ENCODE peak calls at places on chromosomes 12 and 14, in seven cellular contexts. One of them, this sample, is unnamed.

GRCh38 chr12:57591567-57592325 is 754 bp downstream of the PIP4K2C start:
- DNase-seq in HFF-Myc: no peak
- DNase-seq in B cell: no peak
- DNase-seq in GM10248: no peak
- DNase-seq in cardiac muscle cell: no peak
- DNase-seq in HCT116: no peak
- DNase-seq in progenitor cell of endocrine pancreas: no peak
- DNase-seq in this sample: no peak

GRCh38 chr12:77166711-77167110 is 101.3 kb upstream of the E2F7 start:
- DNase-seq in HFF-Myc: no peak
- DNase-seq in B cell: no peak
- DNase-seq in GM10248: no peak
- DNase-seq in cardiac muscle cell: no peak
- DNase-seq in HCT116: no peak
- DNase-seq in progenitor cell of endocrine pancreas: no peak
- DNase-seq in this sample: no peak

GRCh38 chr12:113397497-113398197 is 6.0 kb downstream of the SDS start:
- DNase-seq in HFF-Myc: no peak
- DNase-seq in B cell: no peak
- DNase-seq in GM10248: no peak
- DNase-seq in cardiac muscle cell: no peak
- DNase-seq in HCT116: no peak
- DNase-seq in progenitor cell of endocrine pancreas: no peak
- DNase-seq in this sample: no peak

GRCh38 chr12:28222081-28222700 is 31.9 kb downstream of the CCDC91 start:
- DNase-seq in HFF-Myc: no peak
- DNase-seq in B cell: no peak
- DNase-seq in GM10248: no peak
- DNase-seq in cardiac muscle cell: no peak
- DNase-seq in HCT116: no peak
- DNase-seq in progenitor cell of endocrine pancreas: no peak
- DNase-seq in this sample: no peak

GRCh38 chr14:98761993-98762392 is 510.0 kb downstream of the BCL11B start:
- DNase-seq in HFF-Myc: no peak
- DNase-seq in B cell: no peak
- DNase-seq in GM10248: no peak
- DNase-seq in cardiac muscle cell: no peak
- DNase-seq in HCT116: no peak
- DNase-seq in progenitor cell of endocrine pancreas: no peak
- DNase-seq in this sample: no peak

GRCh38 chr12:66679441-66680069 is 679 bp upstream of the GRIP1 start:
- DNase-seq in HFF-Myc: no peak
- DNase-seq in B cell: no peak
- DNase-seq in GM10248: no peak
- DNase-seq in cardiac muscle cell: no peak
- DNase-seq in HCT116: no peak
- DNase-seq in progenitor cell of endocrine pancreas: no peak
- DNase-seq in this sample: no peak

GRCh38 chr12:125065753-125066570 is 727 bp downstream of the AACS start:
- DNase-seq in HFF-Myc: no peak
- DNase-seq in B cell: no peak
- DNase-seq in GM10248: no peak
- DNase-seq in cardiac muscle cell: no peak
- DNase-seq in HCT116: no peak
- DNase-seq in progenitor cell of endocrine pancreas: no peak
- DNase-seq in this sample: no peak

GRCh38 chr14:106174206-106174605 is 647.8 kb downstream of the TMEM121 start:
- DNase-seq in HFF-Myc: no peak
- DNase-seq in B cell: no peak
- DNase-seq in GM10248: no peak
- DNase-seq in cardiac muscle cell: no peak
- DNase-seq in HCT116: no peak
- DNase-seq in progenitor cell of endocrine pancreas: no peak
- DNase-seq in this sample: no peak

GRCh38 chr14:36522972-36523685 is 3.1 kb upstream of the NKX2-1 start:
- DNase-seq in HFF-Myc: no peak
- DNase-seq in B cell: no peak
- DNase-seq in GM10248: peak
- DNase-seq in cardiac muscle cell: no peak
- DNase-seq in HCT116: no peak
- DNase-seq in progenitor cell of endocrine pancreas: no peak
- DNase-seq in this sample: no peak

GRCh38 chr14:38389666-38390065 is 133.8 kb upstream of the CLEC14A start:
- DNase-seq in HFF-Myc: peak
- DNase-seq in B cell: no peak
- DNase-seq in GM10248: no peak
- DNase-seq in cardiac muscle cell: no peak
- DNase-seq in HCT116: no peak
- DNase-seq in progenitor cell of endocrine pancreas: no peak
- DNase-seq in this sample: no peak

GRCh38 chr12:53324113-53324778 is 2.8 kb upstream of the AAAS start:
- DNase-seq in HFF-Myc: no peak
- DNase-seq in B cell: peak
- DNase-seq in GM10248: peak
- DNase-seq in cardiac muscle cell: no peak
- DNase-seq in HCT116: no peak
- DNase-seq in progenitor cell of endocrine pancreas: no peak
- DNase-seq in this sample: peak

GRCh38 chr14:66066991-66067788 is 419.0 kb upstream of the CCDC196 start:
- DNase-seq in HFF-Myc: no peak
- DNase-seq in B cell: no peak
- DNase-seq in GM10248: no peak
- DNase-seq in cardiac muscle cell: peak
- DNase-seq in HCT116: no peak
- DNase-seq in progenitor cell of endocrine pancreas: no peak
- DNase-seq in this sample: no peak

GRCh38 chr12:83414981-83415380 is 728.3 kb downstream of the TMTC2 start:
- DNase-seq in HFF-Myc: no peak
- DNase-seq in B cell: no peak
- DNase-seq in GM10248: no peak
- DNase-seq in cardiac muscle cell: no peak
- DNase-seq in HCT116: no peak
- DNase-seq in progenitor cell of endocrine pancreas: no peak
- DNase-seq in this sample: no peak

GRCh38 chr12:17214910-17215309 is 608.9 kb upstream of the LMO3 start:
- DNase-seq in HFF-Myc: no peak
- DNase-seq in B cell: no peak
- DNase-seq in GM10248: no peak
- DNase-seq in cardiac muscle cell: no peak
- DNase-seq in HCT116: no peak
- DNase-seq in progenitor cell of endocrine pancreas: no peak
- DNase-seq in this sample: no peak

GRCh38 chr12:49293056-49293956 is 1.6 kb upstream of the PRPH start:
- DNase-seq in HFF-Myc: no peak
- DNase-seq in B cell: no peak
- DNase-seq in GM10248: no peak
- DNase-seq in cardiac muscle cell: peak
- DNase-seq in HCT116: no peak
- DNase-seq in progenitor cell of endocrine pancreas: no peak
- DNase-seq in this sample: no peak

GRCh38 chr12:126567016-126567415 is 1501.8 kb downstream of the AACS start:
- DNase-seq in HFF-Myc: no peak
- DNase-seq in B cell: no peak
- DNase-seq in GM10248: no peak
- DNase-seq in cardiac muscle cell: no peak
- DNase-seq in HCT116: no peak
- DNase-seq in progenitor cell of endocrine pancreas: no peak
- DNase-seq in this sample: no peak

GRCh38 chr14:73824536-73824935 is 27.1 kb upstream of the PTGR2 start:
- DNase-seq in HFF-Myc: no peak
- DNase-seq in B cell: no peak
- DNase-seq in GM10248: no peak
- DNase-seq in cardiac muscle cell: no peak
- DNase-seq in HCT116: no peak
- DNase-seq in progenitor cell of endocrine pancreas: no peak
- DNase-seq in this sample: no peak

GRCh38 chr12:103745962-103746361 is 95.1 kb downstream of the NT5DC3 start:
- DNase-seq in HFF-Myc: no peak
- DNase-seq in B cell: no peak
- DNase-seq in GM10248: no peak
- DNase-seq in cardiac muscle cell: peak
- DNase-seq in HCT116: peak
- DNase-seq in progenitor cell of endocrine pancreas: no peak
- DNase-seq in this sample: no peak

GRCh38 chr12:5500326-5500659 is 68.4 kb downstream of the NTF3 start:
- DNase-seq in HFF-Myc: no peak
- DNase-seq in B cell: no peak
- DNase-seq in GM10248: no peak
- DNase-seq in cardiac muscle cell: no peak
- DNase-seq in HCT116: no peak
- DNase-seq in progenitor cell of endocrine pancreas: no peak
- DNase-seq in this sample: no peak

GRCh38 chr12:27571463-27571862 is 47.5 kb downstream of the PPFIBP1 start:
- DNase-seq in HFF-Myc: no peak
- DNase-seq in B cell: no peak
- DNase-seq in GM10248: no peak
- DNase-seq in cardiac muscle cell: peak
- DNase-seq in HCT116: no peak
- DNase-seq in progenitor cell of endocrine pancreas: no peak
- DNase-seq in this sample: no peak

GRCh38 chr12:33488036-33488435 is 48.4 kb upstream of the SYT10 start:
- DNase-seq in HFF-Myc: no peak
- DNase-seq in B cell: no peak
- DNase-seq in GM10248: no peak
- DNase-seq in cardiac muscle cell: no peak
- DNase-seq in HCT116: no peak
- DNase-seq in progenitor cell of endocrine pancreas: no peak
- DNase-seq in this sample: no peak

GRCh38 chr14:71105177-71105576 is 197.9 kb downstream of the PCNX1 start:
- DNase-seq in HFF-Myc: no peak
- DNase-seq in B cell: no peak
- DNase-seq in GM10248: no peak
- DNase-seq in cardiac muscle cell: no peak
- DNase-seq in HCT116: no peak
- DNase-seq in progenitor cell of endocrine pancreas: no peak
- DNase-seq in this sample: no peak

GRCh38 chr12:98736352-98737326 is 91.5 kb downstream of the APAF1 start:
- DNase-seq in HFF-Myc: no peak
- DNase-seq in B cell: no peak
- DNase-seq in GM10248: no peak
- DNase-seq in cardiac muscle cell: no peak
- DNase-seq in HCT116: no peak
- DNase-seq in progenitor cell of endocrine pancreas: no peak
- DNase-seq in this sample: no peak

DNA sequence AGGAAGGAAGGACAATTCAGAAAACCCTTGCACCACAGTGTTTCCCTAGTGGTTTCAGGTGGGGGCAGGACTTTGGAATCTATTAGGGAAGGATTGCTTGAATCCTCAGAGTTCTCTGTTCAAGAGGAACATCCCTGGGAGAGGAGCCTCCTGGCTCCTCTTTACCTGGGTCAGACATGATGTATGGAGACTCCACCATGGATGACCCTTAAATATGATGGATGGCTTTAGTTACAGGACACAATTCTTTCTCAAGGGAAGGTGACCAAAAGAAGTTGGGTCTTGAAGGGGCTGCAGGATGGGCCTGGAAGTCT is 396.6 kb downstream of the NRXN3 start:
- DNase-seq in HFF-Myc: no peak
- DNase-seq in B cell: no peak
- DNase-seq in GM10248: no peak
- DNase-seq in cardiac muscle cell: no peak
- DNase-seq in HCT116: no peak
- DNase-seq in progenitor cell of endocrine pancreas: no peak
- DNase-seq in this sample: no peak
- TF ChIP-seq CTCF in HFF-Myc: no peak
- TF ChIP-seq CTCF in B cell: no peak
- TF ChIP-seq CTCF in GM10248: no peak
- TF ChIP-seq CTCF in cardiac muscle cell: no peak
- TF ChIP-seq CTCF in HCT116: no peak
- TF ChIP-seq CTCF in progenitor cell of endocrine pancreas: no peak
- TF ChIP-seq CTCF in this sample: no peak

DNA sequence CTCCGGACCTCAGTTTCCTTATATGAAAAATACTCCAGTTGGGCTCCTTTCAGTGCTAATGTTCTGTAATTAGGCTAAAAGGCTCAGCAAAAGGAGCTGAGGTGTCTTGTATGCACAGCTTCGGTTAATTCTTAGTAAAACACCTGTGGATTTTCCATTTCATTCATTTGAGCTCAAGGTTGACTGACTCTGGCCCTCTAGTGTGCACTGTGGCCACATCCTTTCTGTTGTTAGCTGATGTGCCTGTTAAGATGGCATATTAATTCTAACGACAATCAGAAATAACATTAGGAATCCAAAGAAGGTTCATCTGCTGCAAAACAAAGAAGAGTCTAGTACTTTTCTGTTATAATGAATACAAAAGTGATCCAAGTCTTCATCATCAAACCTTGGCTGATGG is 45.6 kb downstream of the UNC79 start:
- DNase-seq in HFF-Myc: no peak
- DNase-seq in B cell: no peak
- DNase-seq in GM10248: no peak
- DNase-seq in cardiac muscle cell: no peak
- DNase-seq in HCT116: no peak
- DNase-seq in progenitor cell of endocrine pancreas: no peak
- DNase-seq in this sample: no peak
- TF ChIP-seq CTCF in HFF-Myc: no peak
- TF ChIP-seq CTCF in B cell: no peak
- TF ChIP-seq CTCF in GM10248: no peak
- TF ChIP-seq CTCF in cardiac muscle cell: no peak
- TF ChIP-seq CTCF in HCT116: no peak
- TF ChIP-seq CTCF in progenitor cell of endocrine pancreas: no peak
- TF ChIP-seq CTCF in this sample: no peak

GRCh38 chr12:2796187-2796663 is 1.5 kb downstream of the FKBP4 start:
- DNase-seq in HFF-Myc: no peak
- DNase-seq in B cell: peak
- DNase-seq in GM10248: no peak
- DNase-seq in cardiac muscle cell: no peak
- DNase-seq in HCT116: no peak
- DNase-seq in progenitor cell of endocrine pancreas: no peak
- DNase-seq in this sample: peak
- TF ChIP-seq CTCF in HFF-Myc: no peak
- TF ChIP-seq CTCF in B cell: no peak
- TF ChIP-seq CTCF in GM10248: peak
- TF ChIP-seq CTCF in cardiac muscle cell: no peak
- TF ChIP-seq CTCF in HCT116: peak
- TF ChIP-seq CTCF in progenitor cell of endocrine pancreas: peak
- TF ChIP-seq CTCF in this sample: no peak

DNA sequence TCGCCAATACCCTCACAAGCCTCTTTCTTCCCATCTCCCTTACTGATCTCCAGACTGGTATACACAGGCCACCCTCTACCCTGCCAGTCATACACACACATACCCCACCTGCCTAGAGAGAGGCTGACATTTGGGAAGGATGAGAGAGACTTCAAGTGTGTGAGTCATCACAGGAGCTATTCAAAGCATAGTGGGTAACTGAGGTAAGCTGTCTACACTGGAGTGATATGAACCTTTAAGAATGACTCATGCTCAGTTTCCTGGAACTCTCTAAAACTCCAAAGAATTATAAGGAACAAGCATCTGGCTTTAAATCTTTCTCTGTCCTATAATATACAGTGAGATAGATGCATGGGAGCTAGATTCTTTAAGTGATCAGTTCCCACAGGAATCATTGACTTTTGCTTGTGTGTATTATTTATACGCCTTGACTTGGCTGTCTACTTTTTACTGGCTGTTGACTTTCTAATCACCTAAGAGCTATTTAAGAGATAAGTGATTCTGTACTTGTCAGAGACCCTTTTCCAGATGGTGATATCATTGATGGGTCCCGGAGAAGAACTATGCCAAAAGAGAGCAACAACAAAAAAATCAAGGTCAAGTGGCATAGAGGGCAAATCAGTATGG is 5.8 kb downstream of the IGF1 start:
- DNase-seq in HFF-Myc: no peak
- DNase-seq in B cell: no peak
- DNase-seq in GM10248: no peak
- DNase-seq in cardiac muscle cell: no peak
- DNase-seq in HCT116: peak
- DNase-seq in progenitor cell of endocrine pancreas: no peak
- DNase-seq in this sample: no peak
- TF ChIP-seq CTCF in HFF-Myc: no peak
- TF ChIP-seq CTCF in B cell: no peak
- TF ChIP-seq CTCF in GM10248: no peak
- TF ChIP-seq CTCF in cardiac muscle cell: no peak
- TF ChIP-seq CTCF in HCT116: no peak
- TF ChIP-seq CTCF in progenitor cell of endocrine pancreas: no peak
- TF ChIP-seq CTCF in this sample: no peak

This sample was measured in GM20000.